ENCODE peak calls at places on chromosomes 11 and 22, in five cellular contexts. E is foreskin fibroblast, R is anterior cingulate cortex, N is mammary epithelial cell, O is fibroblast of lung. H is an unnamed sample.

GRCh38 chr11:32072872-32073661 is 17.8 kb upstream of the RCN1 start:
- DNase-seq in R (no peak), O (no peak), N (no peak), E (no peak), H (no peak)

GRCh38 chr22:20571531-20572007 is 64.2 kb downstream of the MED15 start:
- DNase-seq in R (no peak), O (peak; percentile 32), E (no peak), N (no peak), H (peak; percentile 7)

GRCh38 chr11:16347928-16348685 is 8.2 kb downstream of the SOX6 start:
- DNase-seq in N (peak; percentile 30), R (no peak), O (peak; percentile 2), E (no peak), H (no peak)

GRCh38 chr11:67118059-67118766 is 850 bp upstream of the KDM2A start:
- DNase-seq in O (no peak), E (no peak), N (no peak), R (no peak), H (no peak)

GRCh38 chr22:21020802-21021429 is 6.0 kb downstream of the P2RX6 start:
- DNase-seq in E (no peak), N (no peak), R (no peak), O (no peak), H (peak; percentile 16)

GRCh38 chr11:83051760-83052671 is 19.7 kb downstream of the RAB30 start:
- DNase-seq in O (peak; percentile 99), E (peak; percentile 92), R (peak; percentile 9), N (peak; percentile 81), H (peak; percentile 97)

GRCh38 chr22:38645430-38645829 is 10.8 kb downstream of the FAM227A start:
- DNase-seq in O (no peak), R (no peak), N (peak; percentile 53), E (no peak), H (no peak)

GRCh38 chr11:61516675-61517516 is 8.3 kb downstream of the LRRC10B start:
- DNase-seq in E (no peak), R (no peak), O (peak; percentile 25), N (no peak), H (peak; percentile 43)

GRCh38 chr11:69157156-69157821 is 1.6 kb downstream of the SMIM38 start:
- DNase-seq in E (peak; percentile 36), O (peak; percentile 50), R (peak; percentile 91), N (peak; percentile 49), H (no peak)

GRCh38 chr11:91248199-91248807 is 976.3 kb upstream of the FAT3 start:
- DNase-seq in R (no peak), N (peak; percentile 29), O (peak; percentile 72), E (peak; percentile 3), H (peak; percentile 84)

GRCh38 chr22:45997775-45998637 is 21.0 kb upstream of the WNT7B start:
- DNase-seq in N (no peak), O (no peak), R (no peak), E (no peak), H (peak; percentile 19)

GRCh38 chr22:30214703-30215405 is 31.7 kb downstream of the LIF start:
- DNase-seq in O (no peak), E (no peak), R (no peak), N (peak; percentile 70), H (no peak)

GRCh38 chr22:32904044-32904443 is 102.5 kb downstream of the TIMP3 start:
- DNase-seq in R (no peak), E (no peak), O (peak; percentile 36), N (peak; percentile 39), H (peak; percentile 2)

GRCh38 chr11:74237541-74237940 is 66.5 kb downstream of the PPME1 start:
- DNase-seq in N (no peak), R (no peak), O (no peak), E (no peak), H (no peak)

GRCh38 chr11:10397226-10397987 is 57.7 kb upstream of the AMPD3 start:
- DNase-seq in E (no peak), O (no peak), R (no peak), N (no peak), H (no peak)

GRCh38 chr11:69799097-69799496 is 20.1 kb downstream of the FGF3 start:
- DNase-seq in N (no peak), E (no peak), O (no peak), R (no peak), H (no peak)

GRCh38 chr11:130159657-130160459 is at the start of gene ST14:
- DNase-seq in O (no peak), E (no peak), R (no peak), N (peak; percentile 82), H (peak; percentile 81)

GRCh38 chr11:13042873-13043338 is 33.8 kb downstream of the RASSF10 start:
- DNase-seq in E (no peak), R (no peak), N (no peak), O (no peak), H (no peak)

GRCh38 chr22:32864041-32864440 is 62.5 kb downstream of the TIMP3 start:
- DNase-seq in N (no peak), O (peak; percentile 42), E (no peak), R (no peak), H (no peak)

GRCh38 chr11:102244681-102245409 is 72.4 kb upstream of the BIRC3 start:
- DNase-seq in E (peak; percentile 92), O (peak; percentile 69), R (no peak), N (peak; percentile 95), H (peak; percentile 99)